ENCODE peak calls at places on chromosomes 5 and 9, in eight cellular contexts. H is mammary epithelial cell, Z is astrocyte of the spinal cord, M is B cell, K is glutamatergic neuron, D is tibial nerve, W is lower lobe of right lung, O is cardiac muscle cell. X is an unnamed sample.

GRCh38 chr9:79691496-79691895 is 119.7 kb downstream of the TLE4 start:
- DNase-seq in H (no peak), Z (no peak), M (no peak), K (no peak), D (no peak), W (no peak), O (no peak), X (no peak)

GRCh38 chr9:7597716-7598115 is 201.9 kb downstream of the DMAC1 start:
- DNase-seq in H (no peak), Z (no peak), M (no peak), K (no peak), D (no peak), W (no peak), O (no peak), X (no peak)

GRCh38 chr5:129110742-129111141 is 16.2 kb downstream of the ISOC1 start:
- DNase-seq in H (peak), Z (no peak), M (no peak), K (no peak), D (no peak), W (no peak), O (no peak), X (no peak)

GRCh38 chr9:89815903-89816573 is 211.2 kb downstream of the GADD45G start:
- DNase-seq in H (no peak), Z (no peak), M (peak), K (no peak), D (no peak), W (no peak), O (no peak), X (peak)

GRCh38 chr9:89425921-89426388 is 72.0 kb downstream of the SEMA4D start:
- DNase-seq in H (no peak), Z (peak), M (no peak), K (no peak), D (no peak), W (peak), O (no peak), X (no peak)

GRCh38 chr5:55533806-55534435 is 843 bp downstream of the PLPP1 start:
- DNase-seq in H (peak), Z (peak), M (peak), K (peak), D (peak), W (no peak), O (peak), X (peak)

GRCh38 chr9:87386490-87386889 is 111.2 kb upstream of the DAPK1 start:
- DNase-seq in H (peak), Z (peak), M (no peak), K (no peak), D (no peak), W (no peak), O (no peak), X (no peak)

GRCh38 chr9:4939118-4939561 is 45.9 kb upstream of the JAK2 start:
- DNase-seq in H (no peak), Z (no peak), M (peak), K (no peak), D (no peak), W (no peak), O (no peak), X (no peak)

GRCh38 chr9:13484186-13484585 is 204.7 kb upstream of the MPDZ start:
- DNase-seq in H (no peak), Z (no peak), M (no peak), K (no peak), D (peak), W (no peak), O (no peak), X (no peak)

GRCh38 chr5:134003064-134003956 is 1.5 kb downstream of the VDAC1 start:
- DNase-seq in H (no peak), Z (no peak), M (no peak), K (peak), D (no peak), W (no peak), O (no peak), X (no peak)

GRCh38 chr9:134624119-134624826 is 17.3 kb upstream of the COL5A1 start:
- DNase-seq in H (no peak), Z (peak), M (no peak), K (no peak), D (no peak), W (peak), O (no peak), X (peak)

GRCh38 chr9:125754096-125754495 is 6.9 kb downstream of the PBX3 start:
- DNase-seq in H (no peak), Z (no peak), M (no peak), K (no peak), D (no peak), W (no peak), O (no peak), X (no peak)

GRCh38 chr9:121709798-121710197 is 58.4 kb downstream of the DAB2IP start:
- DNase-seq in H (no peak), Z (no peak), M (no peak), K (no peak), D (no peak), W (no peak), O (no peak), X (no peak)

GRCh38 chr9:121706149-121706548 is 54.7 kb downstream of the DAB2IP start:
- DNase-seq in H (no peak), Z (no peak), M (no peak), K (no peak), D (no peak), W (no peak), O (no peak), X (no peak)

GRCh38 chr9:121708768-121709488 is 57.5 kb downstream of the DAB2IP start:
- DNase-seq in H (no peak), Z (no peak), M (no peak), K (peak), D (no peak), W (no peak), O (no peak), X (no peak)

GRCh38 chr9:121704281-121704680 is 52.8 kb downstream of the DAB2IP start:
- DNase-seq in H (peak), Z (no peak), M (no peak), K (no peak), D (no peak), W (no peak), O (no peak), X (no peak)

DNA sequence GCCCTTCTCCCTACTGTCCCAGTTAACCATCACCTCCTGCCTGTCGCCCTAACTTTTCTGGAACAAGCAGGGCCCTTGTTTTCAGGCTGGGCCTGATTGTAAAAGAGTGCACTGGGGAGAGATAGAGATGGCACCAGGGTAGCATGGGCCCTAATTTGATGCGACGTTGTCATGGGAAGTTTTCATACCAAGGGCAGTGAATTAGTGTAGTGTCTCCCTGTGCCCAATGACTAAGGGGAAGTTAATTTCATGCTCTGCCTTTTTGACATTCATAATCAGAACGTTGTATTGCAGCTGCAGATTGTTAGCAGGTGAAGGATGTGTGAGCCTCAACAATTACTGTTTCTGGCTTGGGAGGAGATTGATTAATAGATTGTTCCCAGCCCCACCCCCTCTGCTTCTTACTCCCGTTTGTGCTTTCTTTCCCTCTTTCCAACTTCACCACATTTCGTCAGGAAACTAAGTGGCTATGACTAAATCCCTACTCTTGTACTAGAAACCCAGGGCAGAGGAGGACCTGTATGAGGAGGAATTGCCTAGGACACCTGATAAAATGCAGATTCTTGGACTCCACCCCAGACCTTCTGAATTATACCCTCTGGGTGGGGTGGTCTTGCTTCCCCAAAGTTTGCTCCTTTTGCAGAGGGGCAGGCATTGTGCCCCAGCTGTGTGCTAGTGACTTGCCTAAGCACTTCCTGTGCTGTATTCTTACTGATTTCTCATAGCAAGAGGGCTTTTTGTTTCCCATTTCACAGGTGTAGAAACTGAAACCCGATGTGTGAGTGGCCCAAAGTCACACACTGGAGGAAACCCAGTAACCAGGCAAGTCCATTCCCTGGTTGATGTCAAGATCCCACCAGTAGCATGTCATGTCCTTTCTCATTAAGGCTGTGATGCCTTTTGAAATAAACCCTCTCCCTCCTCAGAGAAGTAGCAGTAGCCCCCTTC is 56.3 kb downstream of the DAB2IP start:
- DNase-seq in H (peak), Z (no peak), M (peak), K (no peak), D (no peak), W (no peak), O (no peak), X (no peak)
- TF ChIP-seq CTCF in H (no peak), Z (no peak), M (no peak), K (no peak), D (no peak), W (no peak), O (no peak), X (no peak)

GRCh38 chr9:122011818-122012498 is 81.2 kb downstream of the TTLL11 start:
- DNase-seq in H (no peak), Z (no peak), M (no peak), K (no peak), D (no peak), W (no peak), O (no peak), X (no peak)
- TF ChIP-seq CTCF in H (no peak), Z (no peak), M (no peak), K (no peak), D (no peak), W (no peak), O (no peak), X (no peak)

GRCh38 chr9:122402403-122403268 is 31.8 kb downstream of the PTGS1 start:
- DNase-seq in H (peak), Z (peak), M (no peak), K (no peak), D (no peak), W (no peak), O (no peak), X (no peak)
- TF ChIP-seq CTCF in H (no peak), Z (no peak), M (no peak), K (no peak), D (no peak), W (no peak), O (no peak), X (no peak)

DNA sequence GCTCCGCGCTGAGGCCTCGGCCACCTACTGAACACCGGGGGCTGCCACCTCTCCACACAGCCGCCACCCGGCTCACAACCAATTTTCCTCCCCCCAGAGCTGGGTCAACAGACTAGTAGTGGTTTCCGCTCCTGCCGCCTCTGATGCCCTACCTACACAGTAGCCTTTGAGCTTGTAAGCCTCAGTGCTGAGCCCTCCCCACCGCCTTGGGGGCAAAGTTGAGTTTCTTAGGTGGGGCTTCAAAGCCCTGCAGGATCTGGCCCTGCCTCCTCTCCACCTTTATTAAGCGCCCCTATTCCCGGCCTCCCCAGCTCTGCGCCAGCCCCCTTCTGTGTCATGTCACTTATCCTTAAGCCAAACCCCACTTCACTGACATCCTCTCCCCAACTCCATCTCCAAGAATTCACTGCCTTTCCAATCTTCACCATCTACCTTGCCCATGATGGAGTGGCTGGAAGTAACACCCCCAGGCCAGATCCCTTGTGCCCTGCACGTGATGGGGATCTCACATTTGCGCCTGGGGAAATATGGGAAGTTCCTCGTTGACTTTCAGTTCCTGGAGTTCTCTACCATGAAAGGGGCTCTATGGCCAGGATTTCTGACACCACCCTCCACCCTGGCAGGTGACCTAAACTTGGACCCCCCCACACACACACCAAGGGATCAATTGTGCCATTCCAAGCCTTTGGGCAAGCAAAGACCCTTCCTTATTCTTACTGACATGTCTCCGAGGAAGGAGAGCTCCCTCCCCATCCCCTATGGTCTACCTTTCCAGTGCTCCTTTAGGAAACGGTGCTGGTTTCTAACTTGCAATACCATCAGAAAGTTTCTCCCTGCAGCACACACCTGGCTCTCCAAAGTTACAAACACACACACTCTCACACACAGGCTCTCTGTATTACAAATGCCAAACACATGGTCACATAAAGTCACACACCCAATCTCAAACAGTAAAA is 2.7 kb upstream of the CNTFR start:
- DNase-seq in H (no peak), Z (no peak), M (no peak), K (no peak), D (no peak), W (no peak), O (no peak), X (no peak)
- TF ChIP-seq CTCF in H (no peak), Z (no peak), M (peak), K (peak), D (no peak), W (peak), O (no peak), X (peak)

GRCh38 chr5:84379749-84380148 is 4.9 kb downstream of the EDIL3 start:
- DNase-seq in H (no peak), Z (peak), M (no peak), K (no peak), D (no peak), W (no peak), O (no peak), X (no peak)
- TF ChIP-seq CTCF in H (peak), Z (peak), M (no peak), K (no peak), D (no peak), W (no peak), O (peak), X (no peak)

DNA sequence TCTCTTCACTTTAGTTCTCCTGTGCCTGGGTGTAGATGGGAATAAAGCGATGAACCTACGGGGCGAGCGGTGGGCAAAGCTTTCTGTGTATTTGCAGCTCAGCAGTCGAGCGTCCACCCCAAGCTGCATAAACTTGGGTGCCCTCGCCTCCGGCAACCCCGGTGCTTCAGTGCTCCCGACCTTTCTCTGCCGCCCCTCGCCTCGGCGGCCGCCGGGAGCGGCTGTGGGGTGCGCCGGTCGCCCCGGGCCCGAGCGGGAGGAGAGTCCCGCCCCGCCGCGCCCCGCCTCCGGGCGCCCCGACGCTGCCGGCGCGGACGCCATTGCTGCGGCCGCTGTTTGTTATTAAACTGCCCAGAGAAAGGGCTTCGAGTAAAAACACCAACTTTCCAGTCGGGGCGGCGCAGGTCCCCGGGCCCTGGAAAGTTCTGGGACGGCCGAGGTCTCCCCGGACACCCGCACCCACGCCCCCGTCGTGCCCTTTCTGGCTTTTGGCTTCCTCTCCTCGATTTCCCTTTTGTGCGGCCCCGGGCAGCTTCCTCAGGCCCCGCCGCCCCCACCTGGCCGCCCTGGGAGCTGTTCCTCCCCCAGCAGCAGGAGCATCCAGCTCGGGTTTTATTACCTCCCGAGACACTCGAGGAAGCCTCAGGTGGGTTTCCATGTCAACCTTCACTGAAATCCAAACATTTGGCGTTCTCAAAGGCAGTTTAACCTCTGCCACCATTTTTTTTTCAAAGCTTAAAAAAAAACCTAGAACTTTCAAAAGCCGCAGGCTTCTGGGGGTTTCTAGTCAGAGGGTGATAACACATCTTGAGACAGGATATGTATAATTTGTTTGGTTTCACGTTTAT is 334.3 kb downstream of the CWC27 start:
- DNase-seq in H (no peak), Z (peak), M (peak), K (peak), D (peak), W (peak), O (no peak), X (no peak)
- TF ChIP-seq CTCF in H (peak), Z (peak), M (no peak), K (no peak), D (peak), W (peak), O (peak), X (no peak)

GRCh38 chr5:132752581-132753125 is 5.4 kb downstream of the CCNI2 start:
- DNase-seq in H (no peak), Z (no peak), M (no peak), K (no peak), D (no peak), W (no peak), O (no peak), X (no peak)

GRCh38 chr5:132754111-132754510 is 6.9 kb downstream of the CCNI2 start:
- DNase-seq in H (no peak), Z (no peak), M (no peak), K (no peak), D (no peak), W (no peak), O (no peak), X (no peak)

GRCh38 chr5:132756542-132756941 is 9.3 kb downstream of the CCNI2 start:
- DNase-seq in H (no peak), Z (no peak), M (no peak), K (no peak), D (no peak), W (no peak), O (no peak), X (no peak)

GRCh38 chr5:132753135-132753987 is 6.1 kb downstream of the CCNI2 start:
- DNase-seq in H (peak), Z (no peak), M (no peak), K (no peak), D (no peak), W (no peak), O (no peak), X (no peak)

DNA sequence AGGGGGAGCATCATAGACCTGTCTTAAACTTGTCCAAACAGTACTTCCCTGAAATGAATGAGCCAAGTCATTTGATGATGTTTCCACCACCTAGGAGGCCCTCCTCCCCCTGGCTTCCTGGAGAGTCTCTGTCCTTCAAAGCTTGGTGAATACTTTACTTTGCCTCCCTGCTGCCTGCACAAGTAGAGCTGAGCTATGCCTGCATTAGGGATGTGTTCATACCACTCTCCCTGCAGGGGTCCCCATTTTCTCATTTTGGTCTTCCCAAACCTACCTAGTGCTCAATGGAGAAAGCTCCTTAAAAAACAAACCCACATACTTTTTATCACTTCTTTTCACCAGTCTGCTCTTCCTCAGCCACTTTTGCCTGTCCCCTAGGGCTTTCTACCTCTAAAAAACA is 7.7 kb downstream of the CCNI2 start:
- DNase-seq in H (no peak), Z (peak), M (no peak), K (no peak), D (no peak), W (no peak), O (peak), X (no peak)
- TF ChIP-seq CTCF in H (peak), Z (peak), M (no peak), K (no peak), D (no peak), W (peak), O (peak), X (peak)

GRCh38 chr5:156476704-156477103 is 149.7 kb downstream of the SGCD start:
- DNase-seq in H (no peak), Z (no peak), M (no peak), K (no peak), D (no peak), W (no peak), O (no peak), X (no peak)

GRCh38 chr5:156475182-156475830 is 148.3 kb downstream of the SGCD start:
- DNase-seq in H (no peak), Z (no peak), M (no peak), K (no peak), D (no peak), W (no peak), O (no peak), X (no peak)

GRCh38 chr5:156477196-156477595 is 150.2 kb downstream of the SGCD start:
- DNase-seq in H (no peak), Z (no peak), M (no peak), K (no peak), D (no peak), W (no peak), O (no peak), X (no peak)

GRCh38 chr5:156474251-156474650 is 147.3 kb downstream of the SGCD start:
- DNase-seq in H (no peak), Z (peak), M (no peak), K (peak), D (no peak), W (no peak), O (peak), X (no peak)

GRCh38 chr5:156475831-156476551 is 149.0 kb downstream of the SGCD start:
- DNase-seq in H (peak), Z (peak), M (no peak), K (no peak), D (peak), W (no peak), O (peak), X (no peak)
- TF ChIP-seq CTCF in H (no peak), Z (no peak), M (no peak), K (no peak), D (no peak), W (no peak), O (peak), X (no peak)

X was measured in type B pancreatic cell.